ENCODE peak calls at places on chromosomes 2 and 18, in seven cellular contexts. U, S, R, P, E, L and K are unnamed samples.

GRCh38 chr2:180690611-180691010 is 289.8 kb upstream of the UBE2E3 start:
- DNase-seq in U (no peak), S (no peak), R (no peak), P (no peak), E (no peak), L (peak; percentile 68), K (no peak)

GRCh38 chr2:217166241-217166640 is 306.4 kb upstream of the TNP1 start:
- DNase-seq in U (no peak), S (peak; percentile 8), R (no peak), P (no peak), E (no peak), L (peak; percentile 73), K (no peak)

GRCh38 chr2:61557386-61557785 is 19.2 kb upstream of the XPO1 start:
- DNase-seq in U (no peak), S (no peak), R (no peak), P (no peak), E (no peak), L (no peak), K (no peak)

GRCh38 chr2:44170337-44170736 is 1.7 kb downstream of the PPM1B start:
- DNase-seq in U (no peak), S (no peak), R (no peak), P (no peak), E (no peak), L (peak; percentile 26), K (no peak)

GRCh38 chr2:144156736-144157645 is 362.9 kb downstream of the ZEB2 start:
- DNase-seq in U (no peak), S (no peak), R (no peak), P (no peak), E (no peak), L (no peak), K (no peak)

GRCh38 chr2:32838418-32838817 is 108.3 kb upstream of the LTBP1 start:
- DNase-seq in U (no peak), S (no peak), R (no peak), P (no peak), E (peak; percentile 13), L (no peak), K (no peak)

GRCh38 chr2:55862269-55862668 is 61.3 kb downstream of the EFEMP1 start:
- DNase-seq in U (no peak), S (no peak), R (no peak), P (no peak), E (no peak), L (peak; percentile 99), K (no peak)

GRCh38 chr2:25339791-25340339 is 1.9 kb downstream of the DNMT3A start:
- DNase-seq in U (no peak), S (no peak), R (peak; percentile 32), P (no peak), E (no peak), L (no peak), K (no peak)

GRCh38 chr18:5943514-5943913 is 48.2 kb upstream of the TMEM200C start:
- DNase-seq in U (no peak), S (no peak), R (no peak), P (no peak), E (no peak), L (peak; percentile 25), K (no peak)

GRCh38 chr2:183032200-183032794 is 6.0 kb downstream of the NCKAP1 start:
- DNase-seq in U (no peak), S (no peak), R (no peak), P (no peak), E (no peak), L (peak; percentile 64), K (no peak)

GRCh38 chr2:60281730-60282129 is 271.7 kb downstream of the BCL11A start:
- DNase-seq in U (no peak), S (no peak), R (no peak), P (no peak), E (no peak), L (no peak), K (no peak)

GRCh38 chr2:216879727-216880508 is 20.1 kb upstream of the TNP1 start:
- DNase-seq in U (no peak), S (peak; percentile 35), R (no peak), P (no peak), E (no peak), L (no peak), K (no peak)

GRCh38 chr18:25467226-25468065 is 115.5 kb upstream of the ZNF521 start:
- DNase-seq in U (peak; percentile 65), S (no peak), R (no peak), P (no peak), E (no peak), L (peak; percentile 43), K (no peak)

GRCh38 chr2:97662895-97663625 is 784 bp downstream of the ACTR1B start:
- DNase-seq in U (peak; percentile 79), S (peak; percentile 66), R (peak; percentile 43), P (peak; percentile 68), E (peak; percentile 70), L (peak; percentile 89), K (peak; percentile 88)
- TF ChIP-seq POLR2A in U (no peak), S (peak; percentile 59), R (peak; percentile 6), P (peak; percentile 54), E (peak; percentile 36), L (peak; percentile 71), K (peak; percentile 19)

DNA sequence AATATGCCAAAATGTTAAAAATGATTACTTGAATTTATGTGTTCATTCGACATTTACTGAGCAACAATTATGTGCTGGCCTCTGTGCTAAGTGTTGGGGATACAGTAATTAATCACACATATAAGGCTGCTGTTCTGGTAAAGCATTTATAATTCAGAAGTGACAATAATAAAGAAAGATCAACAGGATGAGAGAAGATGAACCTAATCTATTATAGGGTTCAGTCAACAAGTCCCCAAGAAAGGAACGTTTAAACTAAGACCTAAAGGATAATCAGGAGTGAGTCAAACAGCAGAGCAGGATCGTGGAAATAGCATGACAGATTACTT is 60.1 kb upstream of the COX7A2L start:
- DNase-seq in U (no peak), S (no peak), R (no peak), P (no peak), E (no peak), L (no peak), K (no peak)
- TF ChIP-seq POLR2A in U (no peak), S (no peak), R (no peak), P (no peak), E (no peak), L (no peak), K (no peak)

DNA sequence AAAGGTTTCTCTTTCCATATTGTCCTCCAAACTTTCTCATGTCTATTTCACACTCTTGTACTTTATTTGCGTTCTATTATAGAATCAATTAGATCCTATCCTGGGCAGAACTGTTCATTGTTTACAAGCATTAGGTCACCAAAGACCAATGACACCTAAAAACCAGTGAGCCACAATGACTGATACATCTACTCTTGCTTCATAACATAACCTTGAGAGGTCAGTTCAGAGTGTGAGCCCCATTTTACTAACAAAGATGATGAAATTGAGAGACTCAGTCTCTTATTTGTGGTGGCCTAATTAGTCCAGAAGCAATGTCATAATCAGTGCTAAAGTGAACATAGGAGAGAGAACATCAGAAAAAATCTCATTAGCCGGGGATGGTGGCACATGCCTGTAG is 248.9 kb upstream of the RBBP8 start:
- DNase-seq in U (no peak), S (no peak), R (no peak), P (no peak), E (no peak), L (no peak), K (no peak)
- TF ChIP-seq POLR2A in U (no peak), S (no peak), R (no peak), P (no peak), E (no peak), L (no peak), K (no peak)

GRCh38 chr2:102514061-102514785 is 41.2 kb downstream of the SLC9A4 start:
- DNase-seq in U (no peak), S (peak; percentile 17), R (no peak), P (no peak), E (no peak), L (peak; percentile 89), K (peak; percentile 62)
- TF ChIP-seq POLR2A in U (no peak), S (no peak), R (no peak), P (no peak), E (no peak), L (no peak), K (no peak)

DNA sequence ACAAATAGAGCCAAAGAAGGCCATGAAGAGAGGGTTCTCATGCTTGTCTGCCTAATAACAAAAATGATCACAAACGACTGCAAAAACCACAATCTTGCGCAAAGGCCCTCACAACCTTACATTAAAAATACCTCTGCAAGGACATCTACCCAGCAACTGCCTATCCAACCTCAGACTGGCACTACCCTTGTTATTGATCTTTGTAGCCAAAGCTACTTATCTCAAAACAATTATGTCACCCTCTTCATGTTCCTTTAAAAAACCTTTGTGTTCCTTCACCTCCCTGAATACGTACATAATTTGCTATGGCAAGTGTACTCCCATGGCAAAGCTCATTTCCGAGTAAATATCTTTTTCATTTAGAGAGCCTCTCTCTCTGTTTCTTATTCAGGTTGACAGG is 44.1 kb downstream of the TMEM163 start:
- DNase-seq in U (no peak), S (no peak), R (no peak), P (no peak), E (no peak), L (no peak), K (no peak)
- TF ChIP-seq POLR2A in U (no peak), S (no peak), R (no peak), P (no peak), E (no peak), L (no peak), K (no peak)

GRCh38 chr2:19574788-19575260 is 216.4 kb upstream of the OSR1 start:
- DNase-seq in U (peak; percentile 70), S (no peak), R (peak; percentile 35), P (no peak), E (no peak), L (peak; percentile 82), K (peak; percentile 4)

GRCh38 chr2:19573784-19574183 is 215.4 kb upstream of the OSR1 start:
- DNase-seq in U (no peak), S (no peak), R (no peak), P (no peak), E (no peak), L (no peak), K (no peak)

GRCh38 chr2:19575618-19576017 is 217.2 kb upstream of the OSR1 start:
- DNase-seq in U (no peak), S (no peak), R (no peak), P (no peak), E (no peak), L (peak; percentile 30), K (no peak)

GRCh38 chr2:19577668-19578067 is 219.2 kb upstream of the OSR1 start:
- DNase-seq in U (no peak), S (no peak), R (no peak), P (no peak), E (no peak), L (peak; percentile 62), K (no peak)

GRCh38 chr2:19576411-19576810 is 218.0 kb upstream of the OSR1 start:
- DNase-seq in U (no peak), S (no peak), R (no peak), P (no peak), E (no peak), L (no peak), K (no peak)
- TF ChIP-seq POLR2A in U (no peak), S (no peak), R (no peak), P (no peak), E (no peak), L (no peak), K (no peak)